ENCODE peak calls at places on chromosome 4, in eight cellular contexts. One of them, this sample, is unnamed.

GRCh38 chr4:183635737-183636136 is 23.2 kb downstream of the RWDD4 start:
- DNase-seq in IMR-90: no peak
- DNase-seq in H9: no peak
- DNase-seq in neural progenitor cell: no peak
- DNase-seq in neuronal stem cell: no peak
- DNase-seq in mammary epithelial cell: no peak
- DNase-seq in SK-N-SH: no peak
- DNase-seq in astrocyte: no peak
- DNase-seq in this sample: no peak

GRCh38 chr4:7628432-7628831 is 193.7 kb upstream of the PSAPL1 start:
- DNase-seq in H9: no peak
- DNase-seq in SK-N-SH: no peak
- DNase-seq in mammary epithelial cell: no peak
- DNase-seq in neuronal stem cell: no peak
- DNase-seq in astrocyte: no peak
- DNase-seq in IMR-90: no peak
- DNase-seq in neural progenitor cell: no peak
- DNase-seq in this sample: no peak

GRCh38 chr4:6199344-6199921 is 916 bp downstream of the JAKMIP1 start:
- DNase-seq in IMR-90: no peak
- DNase-seq in neural progenitor cell: peak
- DNase-seq in neuronal stem cell: no peak
- DNase-seq in mammary epithelial cell: peak
- DNase-seq in SK-N-SH: peak
- DNase-seq in H9: no peak
- DNase-seq in astrocyte: peak
- DNase-seq in this sample: no peak

GRCh38 chr4:4344915-4345527 is 41.9 kb upstream of the NSG1 start:
- DNase-seq in neural progenitor cell: no peak
- DNase-seq in SK-N-SH: no peak
- DNase-seq in IMR-90: no peak
- DNase-seq in astrocyte: no peak
- DNase-seq in H9: no peak
- DNase-seq in mammary epithelial cell: no peak
- DNase-seq in neuronal stem cell: no peak
- DNase-seq in this sample: no peak

GRCh38 chr4:184265566-184266351 is 48.1 kb upstream of the ENPP6 start:
- DNase-seq in IMR-90: peak
- DNase-seq in SK-N-SH: no peak
- DNase-seq in H9: no peak
- DNase-seq in neural progenitor cell: no peak
- DNase-seq in mammary epithelial cell: peak
- DNase-seq in astrocyte: peak
- DNase-seq in neuronal stem cell: no peak
- DNase-seq in this sample: peak

GRCh38 chr4:48090621-48091020 is 43.4 kb downstream of the TXK start:
- DNase-seq in H9: no peak
- DNase-seq in IMR-90: no peak
- DNase-seq in SK-N-SH: no peak
- DNase-seq in mammary epithelial cell: peak
- DNase-seq in astrocyte: no peak
- DNase-seq in neural progenitor cell: no peak
- DNase-seq in neuronal stem cell: no peak
- DNase-seq in this sample: no peak

GRCh38 chr4:100960232-100960631 is 387.1 kb downstream of the PPP3CA start:
- DNase-seq in H9: no peak
- DNase-seq in neural progenitor cell: no peak
- DNase-seq in mammary epithelial cell: peak
- DNase-seq in astrocyte: no peak
- DNase-seq in SK-N-SH: no peak
- DNase-seq in neuronal stem cell: no peak
- DNase-seq in IMR-90: no peak
- DNase-seq in this sample: no peak

GRCh38 chr4:140163029-140163810 is 9.2 kb upstream of the MAML3 start:
- DNase-seq in mammary epithelial cell: peak
- DNase-seq in SK-N-SH: no peak
- DNase-seq in neural progenitor cell: peak
- DNase-seq in H9: no peak
- DNase-seq in IMR-90: peak
- DNase-seq in neuronal stem cell: no peak
- DNase-seq in astrocyte: peak
- DNase-seq in this sample: no peak

GRCh38 chr4:87433342-87433741 is 11.0 kb downstream of the NUDT9 start:
- DNase-seq in neuronal stem cell: no peak
- DNase-seq in SK-N-SH: no peak
- DNase-seq in neural progenitor cell: no peak
- DNase-seq in astrocyte: no peak
- DNase-seq in H9: no peak
- DNase-seq in IMR-90: no peak
- DNase-seq in mammary epithelial cell: no peak
- DNase-seq in this sample: no peak

DNA sequence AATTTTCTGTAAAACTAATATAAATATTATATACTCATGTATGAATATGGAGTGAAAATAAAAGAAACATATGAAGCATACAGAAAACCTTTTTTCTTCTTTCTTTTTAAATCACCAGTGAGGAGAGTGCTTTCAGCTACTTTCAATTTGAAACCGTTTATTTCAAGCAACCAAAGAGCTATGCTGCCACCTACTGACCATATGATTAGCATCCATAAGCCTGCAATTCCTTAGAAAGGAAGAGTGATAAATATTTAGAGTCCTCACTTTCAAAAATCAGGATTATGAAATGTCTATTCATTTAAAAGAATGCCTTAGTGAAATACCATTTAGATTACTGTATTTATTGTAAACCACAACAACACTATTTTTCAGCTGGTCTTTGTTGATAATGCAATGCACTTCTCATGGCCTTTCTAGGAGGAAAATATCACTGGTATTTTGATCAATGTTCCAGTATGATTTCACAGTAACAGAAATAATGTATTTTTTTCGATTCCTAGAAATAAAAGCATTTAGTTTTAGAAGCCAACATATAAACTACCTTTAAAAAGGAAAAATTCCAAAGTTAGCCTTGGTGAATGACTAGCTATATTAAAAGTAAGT is 667.6 kb downstream of the PCDH18 start:
- DNase-seq in H9: no peak
- DNase-seq in IMR-90: peak
- DNase-seq in mammary epithelial cell: peak
- DNase-seq in neuronal stem cell: peak
- DNase-seq in neural progenitor cell: peak
- DNase-seq in astrocyte: peak
- DNase-seq in SK-N-SH: peak
- DNase-seq in this sample: peak
- H2AFZ ChIP-seq in H9: no peak
- H2AFZ ChIP-seq in IMR-90: no peak
- H2AFZ ChIP-seq in mammary epithelial cell: no peak
- H2AFZ ChIP-seq in neuronal stem cell: peak
- H2AFZ ChIP-seq in neural progenitor cell: no peak
- H2AFZ ChIP-seq in astrocyte: no peak
- H2AFZ ChIP-seq in SK-N-SH: peak
- H2AFZ ChIP-seq in this sample: peak

GRCh38 chr4:127174168-127174567 is 458.6 kb upstream of the INTU start:
- DNase-seq in mammary epithelial cell: no peak
- DNase-seq in neural progenitor cell: no peak
- DNase-seq in SK-N-SH: no peak
- DNase-seq in neuronal stem cell: no peak
- DNase-seq in H9: no peak
- DNase-seq in astrocyte: no peak
- DNase-seq in IMR-90: no peak
- DNase-seq in this sample: no peak
- H2AFZ ChIP-seq in mammary epithelial cell: no peak
- H2AFZ ChIP-seq in neural progenitor cell: no peak
- H2AFZ ChIP-seq in SK-N-SH: no peak
- H2AFZ ChIP-seq in neuronal stem cell: no peak
- H2AFZ ChIP-seq in H9: no peak
- H2AFZ ChIP-seq in astrocyte: no peak
- H2AFZ ChIP-seq in IMR-90: no peak
- H2AFZ ChIP-seq in this sample: no peak

DNA sequence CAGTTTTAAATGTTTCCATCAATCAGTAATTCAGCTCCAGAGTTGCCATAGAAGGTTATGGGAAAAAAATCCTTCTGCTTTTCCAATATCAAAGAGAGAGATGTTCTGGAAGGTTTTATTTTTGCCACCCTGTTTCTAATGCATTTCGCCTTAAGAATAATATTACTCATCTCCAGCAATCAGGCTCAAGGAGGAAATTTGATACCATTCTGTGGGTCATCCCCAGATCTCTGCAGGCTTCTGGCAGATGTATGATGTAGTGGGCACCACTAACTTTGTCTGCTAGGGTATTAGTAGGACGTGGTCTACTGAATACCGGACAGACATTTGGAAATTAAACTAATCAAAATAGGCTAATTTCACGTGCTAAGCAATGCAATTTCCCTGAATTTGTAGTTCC is 645.4 kb upstream of the TENM3 start:
- DNase-seq in neuronal stem cell: no peak
- DNase-seq in IMR-90: peak
- DNase-seq in neural progenitor cell: no peak
- DNase-seq in mammary epithelial cell: peak
- DNase-seq in SK-N-SH: no peak
- DNase-seq in astrocyte: peak
- DNase-seq in H9: no peak
- DNase-seq in this sample: no peak
- H2AFZ ChIP-seq in neuronal stem cell: no peak
- H2AFZ ChIP-seq in IMR-90: no peak
- H2AFZ ChIP-seq in neural progenitor cell: no peak
- H2AFZ ChIP-seq in mammary epithelial cell: no peak
- H2AFZ ChIP-seq in SK-N-SH: no peak
- H2AFZ ChIP-seq in astrocyte: no peak
- H2AFZ ChIP-seq in H9: no peak
- H2AFZ ChIP-seq in this sample: no peak

DNA sequence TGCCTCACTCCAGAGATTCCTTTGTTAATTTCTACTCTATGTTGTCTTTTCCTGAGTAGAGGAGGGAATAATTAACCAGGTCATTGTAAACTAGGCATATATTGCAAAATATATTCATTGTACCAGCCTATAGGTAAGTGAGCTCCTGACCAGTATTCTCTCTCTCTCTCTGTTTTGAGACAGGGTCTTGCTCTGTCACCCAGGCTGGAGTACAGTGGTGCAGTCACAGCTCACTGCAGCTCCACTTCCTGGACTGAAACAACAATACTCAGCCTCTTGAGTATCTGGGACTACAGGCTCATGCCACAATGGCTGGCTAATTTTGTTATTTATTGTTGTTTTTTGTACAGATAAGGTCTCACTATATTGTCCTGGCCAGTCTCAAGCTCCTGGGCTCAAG is 198.3 kb downstream of the ARAP2 start:
- DNase-seq in H9: no peak
- DNase-seq in IMR-90: no peak
- DNase-seq in SK-N-SH: no peak
- DNase-seq in astrocyte: no peak
- DNase-seq in neuronal stem cell: no peak
- DNase-seq in mammary epithelial cell: no peak
- DNase-seq in neural progenitor cell: no peak
- DNase-seq in this sample: no peak
- H2AFZ ChIP-seq in H9: no peak
- H2AFZ ChIP-seq in IMR-90: no peak
- H2AFZ ChIP-seq in SK-N-SH: no peak
- H2AFZ ChIP-seq in astrocyte: no peak
- H2AFZ ChIP-seq in neuronal stem cell: no peak
- H2AFZ ChIP-seq in mammary epithelial cell: no peak
- H2AFZ ChIP-seq in neural progenitor cell: no peak
- H2AFZ ChIP-seq in this sample: no peak

DNA sequence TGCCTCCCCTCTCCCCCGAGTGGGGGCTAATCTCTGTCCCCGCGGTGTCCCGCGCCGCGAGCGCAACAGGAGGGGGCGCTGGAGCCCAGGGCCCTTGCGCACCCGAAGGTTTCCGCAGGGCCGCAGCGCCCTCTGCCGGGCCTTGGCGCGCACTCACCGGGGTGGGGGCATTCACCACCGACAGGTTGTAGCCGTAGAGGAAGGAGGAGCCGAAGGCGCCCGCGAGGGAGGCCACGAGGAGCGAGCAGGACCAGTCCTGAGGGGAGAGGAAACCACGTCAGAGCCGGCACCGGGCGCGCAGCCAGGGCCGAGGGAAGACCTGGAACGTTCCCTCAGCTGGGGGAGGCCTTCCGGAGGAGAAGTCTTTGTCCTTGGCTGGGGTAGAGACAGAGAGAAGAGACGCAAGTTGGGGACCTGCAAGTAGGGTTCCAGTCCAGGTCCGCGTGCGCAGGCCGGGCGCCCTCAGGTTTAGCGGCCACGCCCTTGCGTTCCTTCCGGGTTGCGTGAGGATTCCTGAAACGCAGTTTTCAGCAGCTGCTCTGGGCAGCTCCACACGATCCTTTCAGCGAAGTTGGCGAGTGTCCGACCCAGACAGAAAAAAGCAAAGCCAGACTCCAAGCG is 2.4 kb downstream of the SLC2A9 start:
- DNase-seq in neural progenitor cell: peak
- DNase-seq in IMR-90: peak
- DNase-seq in SK-N-SH: peak
- DNase-seq in astrocyte: peak
- DNase-seq in mammary epithelial cell: peak
- DNase-seq in H9: peak
- DNase-seq in neuronal stem cell: peak
- DNase-seq in this sample: peak
- H2AFZ ChIP-seq in neural progenitor cell: peak
- H2AFZ ChIP-seq in IMR-90: peak
- H2AFZ ChIP-seq in SK-N-SH: no peak
- H2AFZ ChIP-seq in astrocyte: peak
- H2AFZ ChIP-seq in mammary epithelial cell: peak
- H2AFZ ChIP-seq in H9: no peak
- H2AFZ ChIP-seq in neuronal stem cell: peak
- H2AFZ ChIP-seq in this sample: peak

DNA sequence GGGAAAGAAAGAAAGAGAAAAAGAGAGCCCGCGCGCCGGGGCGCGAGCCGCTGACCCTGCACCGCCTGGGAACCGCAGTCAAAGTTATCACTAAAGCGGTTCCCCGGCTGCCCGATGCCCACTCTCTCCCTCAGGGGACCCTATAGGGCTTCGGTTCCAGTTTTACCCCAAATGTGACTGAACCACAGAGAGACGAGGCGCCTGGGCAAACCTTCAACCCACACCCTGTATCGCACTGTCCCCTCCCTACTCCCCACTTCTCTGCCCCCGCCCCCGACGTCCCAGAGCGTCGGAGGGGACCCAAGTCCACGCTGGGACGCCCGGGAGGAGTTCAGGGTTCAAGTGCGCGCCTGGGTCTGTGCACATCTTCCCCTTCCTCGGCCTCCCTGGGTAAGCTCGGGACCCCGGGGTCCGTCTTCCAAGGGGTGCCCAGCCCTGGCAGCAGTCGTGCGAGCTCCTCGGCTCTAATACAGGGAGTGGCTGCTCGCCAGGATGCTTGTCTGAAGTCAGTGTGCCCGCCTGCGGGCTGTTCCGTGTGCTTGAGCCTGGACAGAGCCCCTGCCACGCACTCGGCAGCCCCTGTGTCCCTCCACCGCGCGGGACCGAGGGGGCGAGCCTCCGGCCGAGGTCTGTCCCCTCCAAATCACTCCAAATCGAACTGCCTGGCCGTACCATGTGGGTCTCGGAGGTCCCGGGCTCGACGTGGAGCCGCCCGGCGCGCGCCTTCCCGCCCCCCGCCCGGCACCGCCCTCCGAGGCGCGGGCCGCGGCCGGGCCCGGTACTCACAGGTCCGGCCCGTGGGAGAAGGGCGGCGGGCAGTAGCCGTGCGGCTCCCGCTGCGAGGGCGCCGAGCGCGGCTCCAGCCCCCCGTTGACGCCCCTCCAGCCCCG is 935 bp downstream of the TRPC3 start:
- DNase-seq in neuronal stem cell: peak
- DNase-seq in mammary epithelial cell: no peak
- DNase-seq in neural progenitor cell: peak
- DNase-seq in astrocyte: no peak
- DNase-seq in IMR-90: peak
- DNase-seq in SK-N-SH: peak
- DNase-seq in H9: peak
- DNase-seq in this sample: no peak
- H2AFZ ChIP-seq in neuronal stem cell: peak
- H2AFZ ChIP-seq in mammary epithelial cell: peak
- H2AFZ ChIP-seq in neural progenitor cell: peak
- H2AFZ ChIP-seq in astrocyte: peak
- H2AFZ ChIP-seq in IMR-90: peak
- H2AFZ ChIP-seq in SK-N-SH: peak
- H2AFZ ChIP-seq in H9: no peak
- H2AFZ ChIP-seq in this sample: peak

This sample was measured in HCT116.